ENCODE peak calls at places on chromosomes 3 and 15, in seven cellular contexts. D is fibroblast of lung, J is progenitor cell of endocrine pancreas, E is BE2C, R is endothelial cell, G is AG09309, K is A549. A is an unnamed sample.

GRCh38 chr15:51302480-51302879 is 35.9 kb downstream of the CYP19A1 start:
- DNase-seq in R (no peak), E (no peak), D (no peak), J (no peak), G (no peak), K (no peak), A (no peak)

GRCh38 chr3:132064114-132064513 is 29.3 kb upstream of the CPNE4 start:
- DNase-seq in J (no peak), G (no peak), K (no peak), D (no peak), E (no peak), R (no peak), A (no peak)

GRCh38 chr3:142953443-142953842 is 10.0 kb downstream of the PAQR9 start:
- DNase-seq in K (no peak), E (no peak), G (no peak), D (no peak), J (no peak), R (no peak), A (no peak)

GRCh38 chr3:44077267-44077666 is 164.4 kb upstream of the TOPAZ1 start:
- DNase-seq in J (no peak), R (no peak), E (no peak), K (no peak), G (no peak), D (no peak), A (no peak)

GRCh38 chr15:79004336-79004735 is 59.5 kb upstream of the CTSH start:
- DNase-seq in G (no peak), K (peak), D (peak), E (no peak), J (no peak), R (no peak), A (no peak)

GRCh38 chr3:56254835-56255234 is 213.4 kb downstream of the ERC2 start:
- DNase-seq in E (no peak), G (no peak), D (no peak), J (no peak), K (no peak), R (no peak), A (no peak)

GRCh38 chr3:197023998-197024651 is 5.5 kb downstream of the MELTF start:
- DNase-seq in E (no peak), K (no peak), D (no peak), R (no peak), J (no peak), G (no peak), A (no peak)

GRCh38 chr3:116607205-116607604 is 102.4 kb upstream of the TUSC7 start:
- DNase-seq in G (no peak), J (no peak), R (no peak), K (no peak), D (no peak), E (no peak), A (no peak)

GRCh38 chr15:71337197-71337845 is 222.1 kb downstream of the THSD4 start:
- DNase-seq in E (no peak), R (no peak), J (no peak), D (peak), G (peak), K (no peak), A (no peak)

GRCh38 chr15:69060744-69061143 is 46.2 kb downstream of the NOX5 start:
- DNase-seq in K (no peak), D (no peak), R (no peak), E (no peak), J (no peak), G (no peak), A (no peak)

GRCh38 chr3:105598047-105598796 is 231.5 kb downstream of the ALCAM start:
- DNase-seq in J (no peak), R (no peak), K (peak), G (peak), D (peak), E (no peak), A (no peak)

GRCh38 chr3:109059289-109059688 is 58.6 kb downstream of the MORC1 start:
- DNase-seq in E (no peak), D (no peak), R (no peak), K (no peak), J (no peak), G (no peak), A (no peak)

GRCh38 chr3:32384938-32385337 is 6.7 kb upstream of the CMTM7 start:
- DNase-seq in E (peak), R (peak), D (peak), J (no peak), G (no peak), K (no peak), A (no peak)

GRCh38 chr15:81387629-81388430 is 13.8 kb upstream of the TMC3 start:
- DNase-seq in R (no peak), K (no peak), G (no peak), D (no peak), J (no peak), E (peak), A (no peak)

GRCh38 chr3:122623430-122623829 is 46.0 kb downstream of the PARP15 start:
- DNase-seq in J (no peak), R (no peak), K (no peak), D (no peak), E (no peak), G (no peak), A (no peak)

GRCh38 chr3:28268989-28269388 is 27.6 kb downstream of the CMC1 start:
- DNase-seq in R (no peak), E (no peak), K (peak), J (no peak), D (no peak), G (no peak), A (no peak)

GRCh38 chr15:61994216-61994615 is 66.0 kb downstream of the VPS13C start:
- DNase-seq in G (peak), K (no peak), D (peak), J (no peak), E (no peak), R (no peak), A (no peak)

GRCh38 chr15:73375755-73376305 is 7.1 kb upstream of the HCN4 start:
- DNase-seq in J (no peak), E (peak), R (no peak), G (no peak), K (no peak), D (no peak), A (no peak)

GRCh38 chr3:177237206-177237605 is 39.9 kb upstream of the TBL1XR1 start:
- DNase-seq in G (no peak), R (no peak), J (no peak), D (peak), K (no peak), E (no peak), A (no peak)

GRCh38 chr15:84715442-84716035 is 400 bp downstream of the SEC11A start:
- DNase-seq in K (peak), E (peak), J (no peak), G (no peak), D (peak), R (no peak), A (no peak)

DNA sequence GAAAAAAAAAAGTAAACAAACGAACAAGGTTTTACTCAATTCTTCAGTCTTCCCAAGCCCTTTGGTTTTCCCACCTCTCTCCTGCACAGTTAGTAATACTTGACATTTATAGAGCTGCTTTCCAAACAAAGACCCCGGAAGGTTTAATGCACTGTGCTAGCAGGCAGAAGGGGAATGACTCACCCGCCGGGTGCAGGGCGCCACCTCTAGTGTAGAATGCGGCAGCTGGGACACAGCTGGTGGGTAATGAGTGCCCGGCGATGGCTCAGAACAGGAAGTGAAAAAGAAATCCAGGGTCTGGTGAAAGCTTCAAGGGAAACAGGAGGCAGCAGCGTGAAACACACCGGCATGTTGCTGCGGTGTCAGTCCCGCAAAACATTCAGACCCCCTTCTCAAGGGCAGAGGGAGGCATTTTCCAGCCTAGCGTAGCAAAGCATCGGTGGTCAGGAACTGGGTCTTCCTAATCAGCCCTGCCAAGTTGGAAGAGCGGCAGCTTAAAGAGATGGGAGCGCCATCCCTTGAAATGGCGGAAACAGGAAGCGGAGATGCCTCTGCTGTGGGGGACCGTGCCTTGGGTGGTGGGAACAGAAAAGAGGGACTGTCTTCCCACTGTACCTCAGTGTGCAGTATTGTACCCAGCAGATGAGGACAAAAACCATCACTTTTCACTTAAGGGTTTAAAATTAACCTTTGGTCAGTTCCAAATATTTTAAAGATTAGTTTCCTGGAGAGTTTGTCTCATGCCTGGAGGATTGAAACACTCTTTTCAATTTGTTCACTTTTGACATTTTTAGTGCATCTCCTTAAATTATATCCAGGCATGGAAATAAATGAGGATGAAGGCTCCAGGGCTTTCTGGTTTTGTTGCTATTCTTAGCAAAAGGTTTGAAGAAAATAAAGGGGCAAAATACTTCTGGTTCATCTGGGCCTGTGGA is 160.8 kb upstream of the MCTP2 start:
- DNase-seq in R (no peak), D (peak), J (no peak), G (no peak), K (peak), E (peak), A (no peak)
- TF ChIP-seq CTCF in R (no peak), D (no peak), J (no peak), G (no peak), K (no peak), E (no peak), A (no peak)

GRCh38 chr3:63609408-63609807 is 43.1 kb upstream of the SNTN start:
- DNase-seq in J (no peak), E (no peak), G (no peak), K (no peak), R (no peak), D (no peak), A (no peak)
- TF ChIP-seq CTCF in J (no peak), E (no peak), G (no peak), K (no peak), R (no peak), D (no peak), A (no peak)

GRCh38 chr3:20040476-20041196 is 390 bp downstream of the KAT2B start:
- DNase-seq in G (no peak), R (peak), E (peak), J (peak), K (peak), D (peak), A (no peak)
- TF ChIP-seq CTCF in G (no peak), R (no peak), E (no peak), J (no peak), K (peak), D (peak), A (no peak)

DNA sequence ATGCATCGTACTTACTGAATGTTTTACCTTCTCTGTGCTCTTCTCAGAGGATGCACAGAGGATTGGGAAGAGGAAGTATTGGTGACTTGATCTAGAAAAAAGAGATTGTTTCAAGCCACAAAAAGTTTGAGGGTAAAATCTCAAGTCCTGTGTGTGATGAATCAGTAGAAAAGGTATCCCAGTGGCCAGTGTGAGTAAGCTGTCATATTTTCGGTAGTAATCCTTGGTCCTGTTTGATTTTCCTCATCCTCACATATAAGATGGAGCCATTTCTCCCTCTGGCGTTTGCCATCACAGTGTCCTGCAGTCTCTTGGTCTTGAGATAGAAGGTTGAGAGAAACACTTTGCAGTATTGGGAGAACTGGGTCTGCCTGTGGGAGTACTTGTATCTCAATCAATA is 166.8 kb downstream of the LPP start:
- DNase-seq in E (no peak), K (no peak), G (peak), D (peak), J (no peak), R (no peak), A (no peak)
- TF ChIP-seq CTCF in E (no peak), K (no peak), G (peak), D (no peak), J (no peak), R (no peak), A (no peak)

GRCh38 chr15:74784854-74785715 is 3.2 kb downstream of the CSK start:
- DNase-seq in R (no peak), G (no peak), D (no peak), K (no peak), E (no peak), J (no peak), A (no peak)
- TF ChIP-seq CTCF in R (no peak), G (no peak), D (no peak), K (no peak), E (no peak), J (no peak), A (no peak)

GRCh38 chr15:92953997-92954396 is 53.9 kb downstream of the CHD2 start:
- DNase-seq in E (no peak), D (no peak), G (no peak), K (no peak), R (no peak), J (no peak), A (no peak)

GRCh38 chr15:92955706-92956105 is 55.6 kb downstream of the CHD2 start:
- DNase-seq in K (no peak), G (no peak), J (no peak), E (no peak), D (no peak), R (no peak), A (no peak)

GRCh38 chr15:92952451-92952850 is 52.3 kb downstream of the CHD2 start:
- DNase-seq in G (no peak), D (no peak), R (no peak), E (no peak), J (no peak), K (no peak), A (no peak)

GRCh38 chr15:92953569-92953968 is 53.4 kb downstream of the CHD2 start:
- DNase-seq in J (no peak), K (no peak), E (no peak), G (no peak), R (no peak), D (no peak), A (no peak)

GRCh38 chr15:92954578-92954977 is 54.5 kb downstream of the CHD2 start:
- DNase-seq in K (peak), R (no peak), G (no peak), J (no peak), E (peak), D (no peak), A (no peak)
- TF ChIP-seq CTCF in K (peak), R (peak), G (peak), J (peak), E (peak), D (peak), A (peak)

DNA sequence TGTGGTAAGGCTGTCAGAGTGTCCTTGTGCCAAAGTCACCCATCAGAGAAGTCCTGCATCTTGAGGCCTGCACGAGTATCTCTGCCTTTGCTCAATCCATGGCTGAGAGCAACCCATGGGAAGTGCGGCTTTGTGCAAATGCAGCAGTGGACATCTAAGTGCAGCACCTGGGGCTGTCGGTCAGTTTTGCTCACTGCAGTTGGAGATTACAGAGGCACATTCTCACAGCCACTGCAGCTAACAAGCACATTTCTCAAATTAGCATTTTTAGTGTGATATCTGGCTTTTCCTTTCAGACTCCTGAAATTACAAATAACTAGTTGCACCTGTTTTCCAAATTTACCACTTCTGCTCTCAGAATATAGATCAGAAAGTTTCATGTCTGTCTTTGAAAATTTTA is 81.5 kb upstream of the DAZL start:
- DNase-seq in K (no peak), D (no peak), R (no peak), G (no peak), J (no peak), E (no peak), A (no peak)
- TF ChIP-seq CTCF in K (no peak), D (no peak), R (no peak), G (no peak), J (no peak), E (no peak), A (no peak)